ENCODE peak calls at places on chromosome X, in four cellular contexts. Z is H9, M is HFF-Myc, V is AG04449. K is an unnamed sample.

GRCh38 chrX:153643431-153644351 is 3.3 kb upstream of the DUSP9 start:
- DNase-seq in Z (peak), M (no peak), V (no peak), K (no peak)

GRCh38 chrX:110675866-110676265 is 119.8 kb downstream of the CHRDL1 start:
- DNase-seq in Z (no peak), M (no peak), V (no peak), K (no peak)

GRCh38 chrX:20664774-20665173 is 398.1 kb upstream of the RPS6KA3 start:
- DNase-seq in Z (peak), M (no peak), V (no peak), K (no peak)

GRCh38 chrX:40109288-40110008 is 11.7 kb upstream of the BCOR start:
- DNase-seq in Z (peak), M (no peak), V (no peak), K (no peak)

GRCh38 chrX:106039920-106040319 is 1.4 kb upstream of the SERPINA7 start:
- DNase-seq in Z (no peak), M (no peak), V (no peak), K (no peak)

GRCh38 chrX:39609941-39610340 is 487.8 kb downstream of the BCOR start:
- DNase-seq in Z (no peak), M (no peak), V (no peak), K (no peak)

GRCh38 chrX:63930140-63930539 is 145.1 kb upstream of the ARHGEF9 start:
- DNase-seq in Z (peak), M (no peak), V (no peak), K (no peak)

GRCh38 chrX:20372533-20372932 is 105.8 kb upstream of the RPS6KA3 start:
- DNase-seq in Z (no peak), M (no peak), V (no peak), K (peak)

GRCh38 chrX:135625995-135626394 is 87.4 kb upstream of the CT45A1 start:
- DNase-seq in Z (no peak), M (no peak), V (no peak), K (no peak)

GRCh38 chrX:151151668-151152267 is 24.6 kb upstream of the GPR50 start:
- DNase-seq in Z (peak), M (peak), V (no peak), K (peak)

GRCh38 chrX:38232287-38232686 is 11.6 kb upstream of the SRPX start:
- DNase-seq in Z (no peak), M (no peak), V (no peak), K (no peak)

GRCh38 chrX:86322913-86323312 is 174.7 kb downstream of the DACH2 start:
- DNase-seq in Z (no peak), M (no peak), V (no peak), K (no peak)

GRCh38 chrX:119482497-119483480 is 14.5 kb downstream of the SLC25A5 start:
- DNase-seq in Z (peak), M (no peak), V (no peak), K (no peak)

GRCh38 chrX:65706041-65706828 is 38.8 kb downstream of the MSN start:
- DNase-seq in Z (no peak), M (peak), V (no peak), K (peak)

GRCh38 chrX:153644356-153645125 is 2.5 kb upstream of the DUSP9 start:
- DNase-seq in Z (peak), M (no peak), V (no peak), K (no peak)

GRCh38 chrX:110442631-110443030 is 84.0 kb downstream of the RTL9 start:
- DNase-seq in Z (peak), M (no peak), V (no peak), K (no peak)

GRCh38 chrX:37958493-37959211 is 47.7 kb upstream of the SYTL5 start:
- DNase-seq in Z (no peak), M (no peak), V (peak), K (no peak)

GRCh38 chrX:29890004-29890403 is 325.4 kb upstream of the MAGEB2 start:
- DNase-seq in Z (no peak), M (no peak), V (no peak), K (no peak)

GRCh38 chrX:46381630-46382029 is 163.6 kb downstream of the ZNF674 start:
- DNase-seq in Z (peak), M (no peak), V (no peak), K (no peak)

GRCh38 chrX:49915352-49916222 is 6.8 kb upstream of the CLCN5 start:
- DNase-seq in Z (no peak), M (no peak), V (no peak), K (peak)

GRCh38 chrX:5748751-5749150 is 479.9 kb downstream of the NLGN4X start:
- DNase-seq in Z (no peak), M (no peak), V (no peak), K (no peak)

GRCh38 chrX:96684339-96685204 is at the start of gene DIAPH2:
- DNase-seq in Z (peak), M (no peak), V (peak), K (peak)